ENCODE peak calls at places on chromosomes 6 and 20, in four cellular contexts. One of them, this sample, is unnamed.

GRCh38 chr6:90940812-90941481 is 354.1 kb upstream of the MAP3K7 start:
- DNase-seq in endothelial cell: no peak
- DNase-seq in right atrium auricular region: no peak
- DNase-seq in psoas muscle: no peak
- DNase-seq in this sample: no peak

GRCh38 chr20:61120595-61121515 is 131.2 kb upstream of the CDH4 start:
- DNase-seq in endothelial cell: peak; percentile 66
- DNase-seq in right atrium auricular region: no peak
- DNase-seq in psoas muscle: no peak
- DNase-seq in this sample: peak; percentile 79

GRCh38 chr6:37127961-37128862 is 41.7 kb upstream of the PIM1 start:
- DNase-seq in endothelial cell: no peak
- DNase-seq in right atrium auricular region: no peak
- DNase-seq in psoas muscle: no peak
- DNase-seq in this sample: no peak

GRCh38 chr6:34145161-34146020 is 496 bp downstream of the GRM4 start:
- DNase-seq in endothelial cell: peak; percentile 47
- DNase-seq in right atrium auricular region: no peak
- DNase-seq in psoas muscle: peak; percentile 51
- DNase-seq in this sample: no peak

GRCh38 chr6:166540631-166541331 is 45.7 kb downstream of the RAMACL start:
- DNase-seq in endothelial cell: no peak
- DNase-seq in right atrium auricular region: no peak
- DNase-seq in psoas muscle: no peak
- DNase-seq in this sample: no peak

GRCh38 chr6:25392372-25392771 is 113.2 kb downstream of the CARMIL1 start:
- DNase-seq in endothelial cell: no peak
- DNase-seq in right atrium auricular region: no peak
- DNase-seq in psoas muscle: no peak
- DNase-seq in this sample: no peak

GRCh38 chr6:42610416-42610815 is 46.6 kb downstream of the UBR2 start:
- DNase-seq in endothelial cell: no peak
- DNase-seq in right atrium auricular region: no peak
- DNase-seq in psoas muscle: no peak
- DNase-seq in this sample: no peak

GRCh38 chr6:83313880-83314279 is 117.0 kb downstream of the ME1 start:
- DNase-seq in endothelial cell: no peak
- DNase-seq in right atrium auricular region: no peak
- DNase-seq in psoas muscle: no peak
- DNase-seq in this sample: no peak

GRCh38 chr6:3361312-3362037 is 95.4 kb downstream of the SLC22A23 start:
- DNase-seq in endothelial cell: no peak
- DNase-seq in right atrium auricular region: no peak
- DNase-seq in psoas muscle: no peak
- DNase-seq in this sample: no peak

GRCh38 chr6:47200536-47201334 is 109.0 kb downstream of the TNFRSF21 start:
- DNase-seq in endothelial cell: no peak
- DNase-seq in right atrium auricular region: no peak
- DNase-seq in psoas muscle: no peak
- DNase-seq in this sample: no peak

GRCh38 chr20:22470620-22471026 is 113.7 kb downstream of the FOXA2 start:
- DNase-seq in endothelial cell: no peak
- DNase-seq in right atrium auricular region: no peak
- DNase-seq in psoas muscle: no peak
- DNase-seq in this sample: no peak

GRCh38 chr6:35317483-35318199 is 20.0 kb downstream of the DEF6 start:
- DNase-seq in endothelial cell: no peak
- DNase-seq in right atrium auricular region: no peak
- DNase-seq in psoas muscle: no peak
- DNase-seq in this sample: no peak

GRCh38 chr6:32146287-32146686 is 5.5 kb downstream of the PRRT1 start:
- DNase-seq in endothelial cell: no peak
- DNase-seq in right atrium auricular region: no peak
- DNase-seq in psoas muscle: no peak
- DNase-seq in this sample: no peak

GRCh38 chr20:48364055-48364454 is 463.7 kb downstream of the PREX1 start:
- DNase-seq in endothelial cell: no peak
- DNase-seq in right atrium auricular region: no peak
- DNase-seq in psoas muscle: no peak
- DNase-seq in this sample: no peak

GRCh38 chr6:56314683-56315523 is 67.5 kb upstream of the COL21A1 start:
- DNase-seq in endothelial cell: peak; percentile 62
- DNase-seq in right atrium auricular region: no peak
- DNase-seq in psoas muscle: no peak
- DNase-seq in this sample: no peak

GRCh38 chr6:138824482-138825134 is 28.7 kb downstream of the ECT2L start:
- DNase-seq in endothelial cell: no peak
- DNase-seq in right atrium auricular region: no peak
- DNase-seq in psoas muscle: no peak
- DNase-seq in this sample: no peak

GRCh38 chr20:41308290-41308691 is 9.2 kb downstream of the ZHX3 start:
- DNase-seq in endothelial cell: no peak
- DNase-seq in right atrium auricular region: no peak
- DNase-seq in psoas muscle: no peak
- DNase-seq in this sample: no peak

GRCh38 chr20:51767018-51767866 is 948 bp downstream of the ATP9A start:
- DNase-seq in endothelial cell: peak; percentile 59
- DNase-seq in right atrium auricular region: peak; percentile 61
- DNase-seq in psoas muscle: peak; percentile 64
- DNase-seq in this sample: no peak

GRCh38 chr6:47478233-47479155 is 905 bp downstream of the CD2AP start:
- DNase-seq in endothelial cell: peak; percentile 49
- DNase-seq in right atrium auricular region: no peak
- DNase-seq in psoas muscle: no peak
- DNase-seq in this sample: no peak

GRCh38 chr6:169205176-169206160 is 48.2 kb downstream of the THBS2 start:
- DNase-seq in endothelial cell: no peak
- DNase-seq in right atrium auricular region: no peak
- DNase-seq in psoas muscle: no peak
- DNase-seq in this sample: peak; percentile 68

GRCh38 chr6:138540468-138540867 is 41.2 kb upstream of the NHSL1 start:
- DNase-seq in endothelial cell: no peak
- DNase-seq in right atrium auricular region: no peak
- DNase-seq in psoas muscle: no peak
- DNase-seq in this sample: no peak

GRCh38 chr6:167501831-167502385 is 177.0 kb downstream of the TTLL2 start:
- DNase-seq in endothelial cell: peak; percentile 42
- DNase-seq in right atrium auricular region: no peak
- DNase-seq in psoas muscle: peak; percentile 24
- DNase-seq in this sample: no peak

GRCh38 chr6:39824030-39824926 is 32.1 kb downstream of the DAAM2 start:
- DNase-seq in endothelial cell: no peak
- DNase-seq in right atrium auricular region: no peak
- DNase-seq in psoas muscle: peak; percentile 74
- DNase-seq in this sample: no peak

GRCh38 chr6:37233541-37233940 is 24.0 kb upstream of the TBC1D22B start:
- DNase-seq in endothelial cell: no peak
- DNase-seq in right atrium auricular region: no peak
- DNase-seq in psoas muscle: no peak
- DNase-seq in this sample: no peak

GRCh38 chr6:63803371-63803770 is 167.8 kb downstream of the PHF3 start:
- DNase-seq in endothelial cell: no peak
- DNase-seq in right atrium auricular region: no peak
- DNase-seq in psoas muscle: no peak
- DNase-seq in this sample: no peak

GRCh38 chr6:63805345-63805744 is 169.7 kb downstream of the PHF3 start:
- DNase-seq in endothelial cell: no peak
- DNase-seq in right atrium auricular region: no peak
- DNase-seq in psoas muscle: no peak
- DNase-seq in this sample: no peak

GRCh38 chr6:63804381-63804956 is 168.9 kb downstream of the PHF3 start:
- DNase-seq in endothelial cell: no peak
- DNase-seq in right atrium auricular region: no peak
- DNase-seq in psoas muscle: no peak
- DNase-seq in this sample: no peak

GRCh38 chr6:63799813-63800212 is 164.2 kb downstream of the PHF3 start:
- DNase-seq in endothelial cell: no peak
- DNase-seq in right atrium auricular region: no peak
- DNase-seq in psoas muscle: no peak
- DNase-seq in this sample: no peak

DNA sequence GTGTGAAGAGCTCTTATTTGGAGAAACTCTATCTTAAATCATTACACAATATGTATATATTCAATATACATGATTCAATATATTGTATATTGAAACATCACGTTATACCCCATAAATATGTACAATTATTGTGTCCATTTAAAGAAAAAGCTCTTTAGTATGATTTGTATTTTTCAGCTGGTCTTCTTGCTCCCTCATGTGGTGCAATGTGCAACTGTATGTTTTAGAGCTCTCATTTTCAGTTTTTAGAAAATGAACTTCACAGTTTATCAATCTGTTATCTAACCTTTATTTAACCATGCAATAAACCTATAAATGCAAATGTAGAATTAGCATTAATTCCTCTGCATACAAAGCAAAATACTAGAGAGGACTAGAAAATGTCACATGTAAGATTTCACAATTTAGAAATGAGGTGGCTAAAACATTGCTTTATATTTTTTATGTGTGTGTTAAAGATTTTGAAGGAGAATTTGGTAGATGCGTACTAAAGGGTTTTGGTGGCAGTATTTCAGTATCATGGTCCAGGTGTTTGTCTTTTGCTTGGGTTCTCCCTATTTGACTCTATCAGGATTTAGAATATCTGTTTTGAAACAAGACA is 167.1 kb downstream of the PHF3 start:
- DNase-seq in endothelial cell: no peak
- DNase-seq in right atrium auricular region: no peak
- DNase-seq in psoas muscle: no peak
- DNase-seq in this sample: no peak
- TF ChIP-seq CTCF in endothelial cell: peak; percentile 46
- TF ChIP-seq CTCF in right atrium auricular region: peak; percentile 55
- TF ChIP-seq CTCF in psoas muscle: peak; percentile 40
- TF ChIP-seq CTCF in this sample: peak; percentile 59

GRCh38 chr20:38894091-38894847 is 31.9 kb upstream of the FAM83D start:
- DNase-seq in endothelial cell: no peak
- DNase-seq in right atrium auricular region: no peak
- DNase-seq in psoas muscle: no peak
- DNase-seq in this sample: no peak
- TF ChIP-seq CTCF in endothelial cell: no peak
- TF ChIP-seq CTCF in right atrium auricular region: peak; percentile 18
- TF ChIP-seq CTCF in psoas muscle: no peak
- TF ChIP-seq CTCF in this sample: peak; percentile 16

DNA sequence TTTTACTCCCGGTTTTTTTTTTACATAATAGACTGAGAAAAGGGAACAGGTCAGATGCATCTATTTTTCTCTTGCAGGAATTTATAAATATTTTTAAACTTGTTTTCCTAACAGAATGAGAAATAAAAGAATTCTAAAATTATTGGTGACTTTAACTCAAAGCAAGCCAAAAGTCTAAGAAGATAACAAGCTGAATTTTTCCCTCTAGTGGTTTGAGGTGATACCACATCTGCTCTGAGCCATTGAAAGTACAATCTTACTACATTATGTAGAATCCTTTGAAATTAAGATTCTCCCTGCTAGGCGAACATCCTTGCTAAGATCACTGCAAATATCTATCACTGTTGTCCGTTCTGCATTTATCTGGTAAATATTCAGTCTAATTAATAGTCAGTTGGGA is 10.7 kb upstream of the STMND1 start:
- DNase-seq in endothelial cell: no peak
- DNase-seq in right atrium auricular region: no peak
- DNase-seq in psoas muscle: no peak
- DNase-seq in this sample: no peak
- TF ChIP-seq CTCF in endothelial cell: peak; percentile 66
- TF ChIP-seq CTCF in right atrium auricular region: no peak
- TF ChIP-seq CTCF in psoas muscle: peak; percentile 7
- TF ChIP-seq CTCF in this sample: peak; percentile 53

DNA sequence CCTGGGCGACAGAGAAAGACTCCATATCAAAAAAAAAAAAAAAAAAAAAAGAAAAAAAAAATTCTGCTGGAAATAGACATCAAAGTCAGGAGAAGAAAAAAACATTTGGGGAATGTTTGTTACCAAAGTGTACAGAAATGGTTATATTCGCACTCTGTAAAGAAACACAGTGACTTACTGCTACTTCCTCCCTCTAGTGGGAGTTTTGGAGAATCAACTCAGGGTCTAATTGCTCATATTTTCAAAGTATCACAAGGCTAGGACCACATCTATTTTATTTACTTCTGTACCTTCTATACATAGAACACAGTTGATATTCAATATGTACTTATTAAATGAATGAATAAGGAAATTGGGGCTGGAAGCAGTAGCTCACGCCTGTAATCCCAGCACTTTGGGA is 24.4 kb downstream of the ARG1 start:
- DNase-seq in endothelial cell: no peak
- DNase-seq in right atrium auricular region: no peak
- DNase-seq in psoas muscle: no peak
- DNase-seq in this sample: no peak
- TF ChIP-seq CTCF in endothelial cell: no peak
- TF ChIP-seq CTCF in right atrium auricular region: peak; percentile 24
- TF ChIP-seq CTCF in psoas muscle: no peak
- TF ChIP-seq CTCF in this sample: peak; percentile 50

DNA sequence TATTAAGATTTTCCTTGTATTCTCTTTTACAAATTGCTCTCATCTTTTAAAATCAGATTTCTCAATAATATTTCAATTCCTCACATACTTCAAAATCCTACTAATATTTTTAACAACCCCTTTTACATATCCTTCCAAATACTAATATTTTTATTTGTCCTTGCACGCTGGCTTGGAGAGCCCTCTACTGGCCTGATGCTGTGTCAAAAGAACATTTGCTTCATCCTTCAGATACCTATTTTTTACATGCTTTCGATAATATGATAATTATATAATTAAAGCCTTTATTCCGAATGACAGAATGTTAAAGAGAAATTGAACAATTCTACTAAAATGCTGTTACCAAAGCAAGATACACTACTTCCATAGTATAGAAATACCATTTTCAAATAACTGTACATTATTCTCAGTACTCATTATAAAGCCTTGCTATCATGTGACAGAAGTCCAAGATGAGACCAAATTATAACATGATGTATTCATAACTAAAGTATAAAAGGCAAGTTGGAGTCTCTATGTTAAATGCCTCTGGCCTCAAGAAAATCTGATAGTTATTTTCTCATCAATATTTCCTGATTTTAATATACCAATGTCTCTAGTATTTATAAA is 39.0 kb upstream of the PLN start:
- DNase-seq in endothelial cell: no peak
- DNase-seq in right atrium auricular region: no peak
- DNase-seq in psoas muscle: no peak
- DNase-seq in this sample: no peak
- TF ChIP-seq CTCF in endothelial cell: no peak
- TF ChIP-seq CTCF in right atrium auricular region: peak; percentile 73
- TF ChIP-seq CTCF in psoas muscle: peak; percentile 84
- TF ChIP-seq CTCF in this sample: peak; percentile 82